ENCODE peak calls at places on chromosomes 12 and 14, in six cellular contexts. One of them, this sample, is unnamed.

GRCh38 chr14:93927746-93928145 is 602 bp downstream of the FAM181A start:
- DNase-seq in left ventricle myocardium inferior: no peak
- DNase-seq in RCC 7860: no peak
- DNase-seq in activated T-helper 1 cell treated with anti-CD3 and anti-CD28 coated beads, Interleukin-12 subunit alpha, Interleukin-12 subunit beta, Interleukin-2, Interleukin-4 antibody, amounts not matched to agents 30 ng/mL and 10 ng/mL and 1 ng/mL, durations not matched to agents 14 hours and 24 hours and 36 hours: no peak
- DNase-seq in SK-MEL-5: no peak
- DNase-seq in HEK293T: no peak
- DNase-seq in this sample: no peak

GRCh38 chr14:102694530-102695171 is 82.6 kb upstream of the TRAF3 start:
- DNase-seq in RCC 7860: peak; percentile 30
- DNase-seq in SK-MEL-5: peak; percentile 81
- DNase-seq in left ventricle myocardium inferior: no peak
- DNase-seq in HEK293T: peak; percentile 67
- DNase-seq in activated T-helper 1 cell treated with anti-CD3 and anti-CD28 coated beads, Interleukin-12 subunit alpha, Interleukin-12 subunit beta, Interleukin-2, Interleukin-4 antibody, amounts not matched to agents 30 ng/mL and 10 ng/mL and 1 ng/mL, durations not matched to agents 14 hours and 24 hours and 36 hours: peak; percentile 37
- DNase-seq in this sample: peak; percentile 91

GRCh38 chr12:54417712-54418440 is 1.2 kb downstream of the ITGA5 start:
- DNase-seq in RCC 7860: no peak
- DNase-seq in activated T-helper 1 cell treated with anti-CD3 and anti-CD28 coated beads, Interleukin-12 subunit alpha, Interleukin-12 subunit beta, Interleukin-2, Interleukin-4 antibody, amounts not matched to agents 30 ng/mL and 10 ng/mL and 1 ng/mL, durations not matched to agents 14 hours and 24 hours and 36 hours: no peak
- DNase-seq in SK-MEL-5: no peak
- DNase-seq in left ventricle myocardium inferior: no peak
- DNase-seq in HEK293T: no peak
- DNase-seq in this sample: no peak

GRCh38 chr14:73312697-73313096 is 75.4 kb downstream of the PAPLN start:
- DNase-seq in activated T-helper 1 cell treated with anti-CD3 and anti-CD28 coated beads, Interleukin-12 subunit alpha, Interleukin-12 subunit beta, Interleukin-2, Interleukin-4 antibody, amounts not matched to agents 30 ng/mL and 10 ng/mL and 1 ng/mL, durations not matched to agents 14 hours and 24 hours and 36 hours: no peak
- DNase-seq in SK-MEL-5: peak; percentile 48
- DNase-seq in left ventricle myocardium inferior: no peak
- DNase-seq in RCC 7860: no peak
- DNase-seq in HEK293T: no peak
- DNase-seq in this sample: peak; percentile 50

GRCh38 chr12:85782711-85783110 is 53.5 kb downstream of the RASSF9 start:
- DNase-seq in RCC 7860: no peak
- DNase-seq in HEK293T: no peak
- DNase-seq in activated T-helper 1 cell treated with anti-CD3 and anti-CD28 coated beads, Interleukin-12 subunit alpha, Interleukin-12 subunit beta, Interleukin-2, Interleukin-4 antibody, amounts not matched to agents 30 ng/mL and 10 ng/mL and 1 ng/mL, durations not matched to agents 14 hours and 24 hours and 36 hours: no peak
- DNase-seq in left ventricle myocardium inferior: no peak
- DNase-seq in SK-MEL-5: no peak
- DNase-seq in this sample: no peak

GRCh38 chr14:57378661-57379060 is 11.7 kb upstream of the NAA30 start:
- DNase-seq in activated T-helper 1 cell treated with anti-CD3 and anti-CD28 coated beads, Interleukin-12 subunit alpha, Interleukin-12 subunit beta, Interleukin-2, Interleukin-4 antibody, amounts not matched to agents 30 ng/mL and 10 ng/mL and 1 ng/mL, durations not matched to agents 14 hours and 24 hours and 36 hours: no peak
- DNase-seq in RCC 7860: no peak
- DNase-seq in left ventricle myocardium inferior: no peak
- DNase-seq in HEK293T: no peak
- DNase-seq in SK-MEL-5: peak; percentile 19
- DNase-seq in this sample: no peak

GRCh38 chr12:11765817-11766794 is 116.6 kb downstream of the ETV6 start:
- DNase-seq in SK-MEL-5: no peak
- DNase-seq in left ventricle myocardium inferior: no peak
- DNase-seq in HEK293T: no peak
- DNase-seq in activated T-helper 1 cell treated with anti-CD3 and anti-CD28 coated beads, Interleukin-12 subunit alpha, Interleukin-12 subunit beta, Interleukin-2, Interleukin-4 antibody, amounts not matched to agents 30 ng/mL and 10 ng/mL and 1 ng/mL, durations not matched to agents 14 hours and 24 hours and 36 hours: peak; percentile 19
- DNase-seq in RCC 7860: no peak
- DNase-seq in this sample: peak; percentile 79

GRCh38 chr12:108196319-108196718 is 67.2 kb downstream of the WSCD2 start:
- DNase-seq in left ventricle myocardium inferior: no peak
- DNase-seq in activated T-helper 1 cell treated with anti-CD3 and anti-CD28 coated beads, Interleukin-12 subunit alpha, Interleukin-12 subunit beta, Interleukin-2, Interleukin-4 antibody, amounts not matched to agents 30 ng/mL and 10 ng/mL and 1 ng/mL, durations not matched to agents 14 hours and 24 hours and 36 hours: no peak
- DNase-seq in HEK293T: no peak
- DNase-seq in RCC 7860: no peak
- DNase-seq in SK-MEL-5: no peak
- DNase-seq in this sample: no peak

GRCh38 chr12:118055144-118055557 is 5.8 kb downstream of the WSB2 start:
- DNase-seq in RCC 7860: peak; percentile 88
- DNase-seq in activated T-helper 1 cell treated with anti-CD3 and anti-CD28 coated beads, Interleukin-12 subunit alpha, Interleukin-12 subunit beta, Interleukin-2, Interleukin-4 antibody, amounts not matched to agents 30 ng/mL and 10 ng/mL and 1 ng/mL, durations not matched to agents 14 hours and 24 hours and 36 hours: peak; percentile 55
- DNase-seq in HEK293T: peak; percentile 56
- DNase-seq in left ventricle myocardium inferior: no peak
- DNase-seq in SK-MEL-5: peak; percentile 84
- DNase-seq in this sample: no peak

GRCh38 chr12:42979746-42980145 is 390.2 kb upstream of the PRICKLE1 start:
- DNase-seq in SK-MEL-5: no peak
- DNase-seq in left ventricle myocardium inferior: no peak
- DNase-seq in RCC 7860: no peak
- DNase-seq in activated T-helper 1 cell treated with anti-CD3 and anti-CD28 coated beads, Interleukin-12 subunit alpha, Interleukin-12 subunit beta, Interleukin-2, Interleukin-4 antibody, amounts not matched to agents 30 ng/mL and 10 ng/mL and 1 ng/mL, durations not matched to agents 14 hours and 24 hours and 36 hours: no peak
- DNase-seq in HEK293T: no peak
- DNase-seq in this sample: no peak

GRCh38 chr12:106301241-106301610 is 1.3 kb upstream of the TCP11L2 start:
- DNase-seq in activated T-helper 1 cell treated with anti-CD3 and anti-CD28 coated beads, Interleukin-12 subunit alpha, Interleukin-12 subunit beta, Interleukin-2, Interleukin-4 antibody, amounts not matched to agents 30 ng/mL and 10 ng/mL and 1 ng/mL, durations not matched to agents 14 hours and 24 hours and 36 hours: no peak
- DNase-seq in HEK293T: no peak
- DNase-seq in SK-MEL-5: peak; percentile 28
- DNase-seq in left ventricle myocardium inferior: no peak
- DNase-seq in RCC 7860: no peak
- DNase-seq in this sample: peak; percentile 66

GRCh38 chr12:54934419-54934818 is 50.1 kb downstream of the TESPA1 start:
- DNase-seq in left ventricle myocardium inferior: no peak
- DNase-seq in RCC 7860: no peak
- DNase-seq in HEK293T: no peak
- DNase-seq in SK-MEL-5: no peak
- DNase-seq in activated T-helper 1 cell treated with anti-CD3 and anti-CD28 coated beads, Interleukin-12 subunit alpha, Interleukin-12 subunit beta, Interleukin-2, Interleukin-4 antibody, amounts not matched to agents 30 ng/mL and 10 ng/mL and 1 ng/mL, durations not matched to agents 14 hours and 24 hours and 36 hours: no peak
- DNase-seq in this sample: no peak

GRCh38 chr12:65282840-65283239 is 4.4 kb downstream of the MSRB3 start:
- DNase-seq in HEK293T: no peak
- DNase-seq in SK-MEL-5: no peak
- DNase-seq in left ventricle myocardium inferior: no peak
- DNase-seq in activated T-helper 1 cell treated with anti-CD3 and anti-CD28 coated beads, Interleukin-12 subunit alpha, Interleukin-12 subunit beta, Interleukin-2, Interleukin-4 antibody, amounts not matched to agents 30 ng/mL and 10 ng/mL and 1 ng/mL, durations not matched to agents 14 hours and 24 hours and 36 hours: no peak
- DNase-seq in RCC 7860: no peak
- DNase-seq in this sample: no peak

GRCh38 chr12:91057771-91058170 is at the start of gene KERA:
- DNase-seq in HEK293T: no peak
- DNase-seq in SK-MEL-5: no peak
- DNase-seq in activated T-helper 1 cell treated with anti-CD3 and anti-CD28 coated beads, Interleukin-12 subunit alpha, Interleukin-12 subunit beta, Interleukin-2, Interleukin-4 antibody, amounts not matched to agents 30 ng/mL and 10 ng/mL and 1 ng/mL, durations not matched to agents 14 hours and 24 hours and 36 hours: no peak
- DNase-seq in RCC 7860: no peak
- DNase-seq in left ventricle myocardium inferior: no peak
- DNase-seq in this sample: no peak

GRCh38 chr12:112535017-112535416 is 116.3 kb downstream of the PTPN11 start:
- DNase-seq in left ventricle myocardium inferior: no peak
- DNase-seq in SK-MEL-5: no peak
- DNase-seq in HEK293T: no peak
- DNase-seq in activated T-helper 1 cell treated with anti-CD3 and anti-CD28 coated beads, Interleukin-12 subunit alpha, Interleukin-12 subunit beta, Interleukin-2, Interleukin-4 antibody, amounts not matched to agents 30 ng/mL and 10 ng/mL and 1 ng/mL, durations not matched to agents 14 hours and 24 hours and 36 hours: no peak
- DNase-seq in RCC 7860: no peak
- DNase-seq in this sample: no peak

GRCh38 chr12:120194226-120194533 is 335 bp downstream of the GCN1 start:
- DNase-seq in left ventricle myocardium inferior: no peak
- DNase-seq in SK-MEL-5: no peak
- DNase-seq in RCC 7860: no peak
- DNase-seq in activated T-helper 1 cell treated with anti-CD3 and anti-CD28 coated beads, Interleukin-12 subunit alpha, Interleukin-12 subunit beta, Interleukin-2, Interleukin-4 antibody, amounts not matched to agents 30 ng/mL and 10 ng/mL and 1 ng/mL, durations not matched to agents 14 hours and 24 hours and 36 hours: no peak
- DNase-seq in HEK293T: no peak
- DNase-seq in this sample: no peak

GRCh38 chr14:105894125-105894977 is 368.0 kb downstream of the TMEM121 start:
- DNase-seq in left ventricle myocardium inferior: peak; percentile 8
- DNase-seq in activated T-helper 1 cell treated with anti-CD3 and anti-CD28 coated beads, Interleukin-12 subunit alpha, Interleukin-12 subunit beta, Interleukin-2, Interleukin-4 antibody, amounts not matched to agents 30 ng/mL and 10 ng/mL and 1 ng/mL, durations not matched to agents 14 hours and 24 hours and 36 hours: no peak
- DNase-seq in SK-MEL-5: no peak
- DNase-seq in HEK293T: no peak
- DNase-seq in RCC 7860: no peak
- DNase-seq in this sample: no peak

GRCh38 chr12:49542592-49543160 is 3.8 kb downstream of the KCNH3 start:
- DNase-seq in SK-MEL-5: no peak
- DNase-seq in HEK293T: no peak
- DNase-seq in RCC 7860: no peak
- DNase-seq in left ventricle myocardium inferior: peak; percentile 8
- DNase-seq in activated T-helper 1 cell treated with anti-CD3 and anti-CD28 coated beads, Interleukin-12 subunit alpha, Interleukin-12 subunit beta, Interleukin-2, Interleukin-4 antibody, amounts not matched to agents 30 ng/mL and 10 ng/mL and 1 ng/mL, durations not matched to agents 14 hours and 24 hours and 36 hours: no peak
- DNase-seq in this sample: no peak

GRCh38 chr12:77065361-77066204 is at the start of gene E2F7:
- DNase-seq in activated T-helper 1 cell treated with anti-CD3 and anti-CD28 coated beads, Interleukin-12 subunit alpha, Interleukin-12 subunit beta, Interleukin-2, Interleukin-4 antibody, amounts not matched to agents 30 ng/mL and 10 ng/mL and 1 ng/mL, durations not matched to agents 14 hours and 24 hours and 36 hours: peak; percentile 87
- DNase-seq in SK-MEL-5: peak; percentile 92
- DNase-seq in HEK293T: peak; percentile 94
- DNase-seq in left ventricle myocardium inferior: peak; percentile 87
- DNase-seq in RCC 7860: peak; percentile 87
- DNase-seq in this sample: peak; percentile 57

GRCh38 chr12:12784911-12785814 is at the start of gene APOLD1:
- DNase-seq in activated T-helper 1 cell treated with anti-CD3 and anti-CD28 coated beads, Interleukin-12 subunit alpha, Interleukin-12 subunit beta, Interleukin-2, Interleukin-4 antibody, amounts not matched to agents 30 ng/mL and 10 ng/mL and 1 ng/mL, durations not matched to agents 14 hours and 24 hours and 36 hours: no peak
- DNase-seq in SK-MEL-5: peak; percentile 66
- DNase-seq in RCC 7860: no peak
- DNase-seq in HEK293T: no peak
- DNase-seq in left ventricle myocardium inferior: peak; percentile 43
- DNase-seq in this sample: peak; percentile 49

GRCh38 chr12:107581616-107582015 is 104.0 kb upstream of the PWP1 start:
- DNase-seq in SK-MEL-5: no peak
- DNase-seq in activated T-helper 1 cell treated with anti-CD3 and anti-CD28 coated beads, Interleukin-12 subunit alpha, Interleukin-12 subunit beta, Interleukin-2, Interleukin-4 antibody, amounts not matched to agents 30 ng/mL and 10 ng/mL and 1 ng/mL, durations not matched to agents 14 hours and 24 hours and 36 hours: no peak
- DNase-seq in HEK293T: no peak
- DNase-seq in left ventricle myocardium inferior: no peak
- DNase-seq in RCC 7860: no peak
- DNase-seq in this sample: no peak

GRCh38 chr12:131098178-131098981 is 144.7 kb downstream of the ADGRD1 start:
- DNase-seq in activated T-helper 1 cell treated with anti-CD3 and anti-CD28 coated beads, Interleukin-12 subunit alpha, Interleukin-12 subunit beta, Interleukin-2, Interleukin-4 antibody, amounts not matched to agents 30 ng/mL and 10 ng/mL and 1 ng/mL, durations not matched to agents 14 hours and 24 hours and 36 hours: no peak
- DNase-seq in HEK293T: no peak
- DNase-seq in SK-MEL-5: no peak
- DNase-seq in RCC 7860: no peak
- DNase-seq in left ventricle myocardium inferior: no peak
- DNase-seq in this sample: no peak

GRCh38 chr12:29103539-29103974 is 45.5 kb upstream of the FAR2 start:
- DNase-seq in HEK293T: no peak
- DNase-seq in SK-MEL-5: no peak
- DNase-seq in RCC 7860: no peak
- DNase-seq in activated T-helper 1 cell treated with anti-CD3 and anti-CD28 coated beads, Interleukin-12 subunit alpha, Interleukin-12 subunit beta, Interleukin-2, Interleukin-4 antibody, amounts not matched to agents 30 ng/mL and 10 ng/mL and 1 ng/mL, durations not matched to agents 14 hours and 24 hours and 36 hours: peak; percentile 58
- DNase-seq in left ventricle myocardium inferior: no peak
- DNase-seq in this sample: peak; percentile 45

GRCh38 chr12:59322473-59322872 is 273.4 kb upstream of the SLC16A7 start:
- DNase-seq in SK-MEL-5: peak; percentile 81
- DNase-seq in activated T-helper 1 cell treated with anti-CD3 and anti-CD28 coated beads, Interleukin-12 subunit alpha, Interleukin-12 subunit beta, Interleukin-2, Interleukin-4 antibody, amounts not matched to agents 30 ng/mL and 10 ng/mL and 1 ng/mL, durations not matched to agents 14 hours and 24 hours and 36 hours: no peak
- DNase-seq in left ventricle myocardium inferior: no peak
- DNase-seq in RCC 7860: no peak
- DNase-seq in HEK293T: no peak
- DNase-seq in this sample: peak; percentile 97

GRCh38 chr12:46787496-46788055 is 38.2 kb downstream of the SLC38A4 start:
- DNase-seq in RCC 7860: no peak
- DNase-seq in activated T-helper 1 cell treated with anti-CD3 and anti-CD28 coated beads, Interleukin-12 subunit alpha, Interleukin-12 subunit beta, Interleukin-2, Interleukin-4 antibody, amounts not matched to agents 30 ng/mL and 10 ng/mL and 1 ng/mL, durations not matched to agents 14 hours and 24 hours and 36 hours: no peak
- DNase-seq in left ventricle myocardium inferior: no peak
- DNase-seq in SK-MEL-5: no peak
- DNase-seq in HEK293T: no peak
- DNase-seq in this sample: no peak